ENCODE peak calls at places on chromosomes 12 and 14, in five cellular contexts. V is NCI-H1092 treated with DMSO at 0.1 percent for 48 hours; R is CD4-positive, CD25-positive, alpha-beta regulatory T cell; K is left ventricle myocardium superior; S is HTR-8/SVneo. M is an unnamed sample.

GRCh38 chr14:94571395-94571794 is 9.8 kb upstream of the SERPINA5 start:
- DNase-seq in K (peak), V (no peak), R (no peak), S (no peak), M (peak)

GRCh38 chr12:46629331-46630229 is 196.2 kb downstream of the SLC38A4 start:
- DNase-seq in V (no peak), K (no peak), S (no peak), R (no peak), M (no peak)

GRCh38 chr12:124174949-124175348 is 119.9 kb upstream of the RFLNA start:
- DNase-seq in V (no peak), S (no peak), R (no peak), K (no peak), M (no peak)

GRCh38 chr12:10722905-10723866 is at the start of gene YBX3:
- DNase-seq in V (no peak), K (peak), R (no peak), S (peak), M (peak)

GRCh38 chr14:51018521-51018920 is 74.2 kb upstream of the PYGL start:
- DNase-seq in K (no peak), S (no peak), V (no peak), R (no peak), M (no peak)

GRCh38 chr12:64039285-64039871 is 182.7 kb downstream of the KICS2 start:
- DNase-seq in K (no peak), R (no peak), V (peak), S (no peak), M (no peak)

GRCh38 chr12:54431911-54432814 is 13.1 kb upstream of the ITGA5 start:
- DNase-seq in R (no peak), V (no peak), S (no peak), K (peak), M (no peak)

GRCh38 chr12:114672817-114673168 is 11.2 kb downstream of the TBX3 start:
- DNase-seq in V (no peak), S (no peak), K (no peak), R (no peak), M (no peak)

GRCh38 chr12:67469666-67470065 is 178.9 kb upstream of the DYRK2 start:
- DNase-seq in K (peak), R (no peak), V (no peak), S (no peak), M (no peak)

GRCh38 chr12:114185036-114185435 is 218.9 kb upstream of the RBM19 start:
- DNase-seq in K (no peak), V (no peak), R (no peak), S (no peak), M (no peak)

GRCh38 chr12:85468356-85469157 is 188.5 kb downstream of the ALX1 start:
- DNase-seq in V (peak), S (peak), R (no peak), K (peak), M (no peak)

GRCh38 chr12:52045794-52046199 is 5.4 kb upstream of the NR4A1 start:
- DNase-seq in V (no peak), K (peak), S (no peak), R (no peak), M (no peak)

M was measured in B cell.